ENCODE peak calls at places on chromosome 18, in eight cellular contexts. K is hepatocyte, I is GM23248, O is astrocyte, U is mesenchymal stem cell, B is mammary epithelial cell, H is fibroblast of lung, A is PC-9. Z is an unnamed sample.

GRCh38 chr18:45621068-45621511 is 5.8 kb downstream of the SLC14A2 start:
- DNase-seq in K (peak; percentile 73), I (peak; percentile 68), O (no peak), U (peak; percentile 45), B (peak; percentile 16), H (peak; percentile 57), A (no peak), Z (peak; percentile 41)

GRCh38 chr18:46706968-46707367 is 49.9 kb downstream of the ST8SIA5 start:
- DNase-seq in K (no peak), I (peak; percentile 38), O (peak; percentile 31), U (peak; percentile 5), B (peak; percentile 56), H (no peak), A (peak; percentile 56), Z (no peak)

GRCh38 chr18:56884511-56884910 is 233.4 kb downstream of the WDR7 start:
- DNase-seq in K (no peak), I (no peak), O (no peak), U (no peak), B (peak; percentile 32), H (no peak), A (no peak), Z (no peak)

GRCh38 chr18:22167091-22167470 is 2.3 kb upstream of the GATA6 start:
- DNase-seq in K (no peak), I (no peak), O (no peak), U (no peak), B (no peak), H (no peak), A (no peak), Z (no peak)

GRCh38 chr18:78713064-78713463 is 266.6 kb upstream of the SALL3 start:
- DNase-seq in K (peak; percentile 38), I (no peak), O (no peak), U (no peak), B (no peak), H (no peak), A (no peak), Z (no peak)

GRCh38 chr18:55384551-55385275 is 203.3 kb downstream of the TCF4 start:
- DNase-seq in K (no peak), I (peak; percentile 73), O (peak; percentile 23), U (peak; percentile 49), B (peak; percentile 32), H (peak; percentile 62), A (no peak), Z (peak; percentile 67)

GRCh38 chr18:65091737-65092329 is 659.0 kb upstream of the CDH7 start:
- DNase-seq in K (peak; percentile 64), I (peak; percentile 27), O (no peak), U (peak; percentile 46), B (no peak), H (peak; percentile 1), A (no peak), Z (no peak)

GRCh38 chr18:56283346-56283745 is 355.0 kb downstream of the TXNL1 start:
- DNase-seq in K (no peak), I (peak; percentile 5), O (no peak), U (no peak), B (no peak), H (no peak), A (no peak), Z (no peak)

GRCh38 chr18:70249118-70249517 is 39.7 kb upstream of the SOCS6 start:
- DNase-seq in K (no peak), I (peak; percentile 68), O (peak; percentile 44), U (no peak), B (peak; percentile 70), H (peak; percentile 37), A (no peak), Z (no peak)

GRCh38 chr18:13578400-13578799 is 148.0 kb downstream of the FAM210A start:
- DNase-seq in K (no peak), I (no peak), O (no peak), U (no peak), B (no peak), H (no peak), A (no peak), Z (no peak)

GRCh38 chr18:48029296-48029986 is 99.0 kb upstream of the SMAD2 start:
- DNase-seq in K (no peak), I (no peak), O (no peak), U (no peak), B (no peak), H (no peak), A (no peak), Z (no peak)

GRCh38 chr18:69484699-69485396 is 84.2 kb downstream of the DOK6 start:
- DNase-seq in K (no peak), I (peak; percentile 60), O (peak; percentile 45), U (peak; percentile 80), B (no peak), H (peak; percentile 56), A (no peak), Z (peak; percentile 55)

GRCh38 chr18:41719808-41720207 is 235.2 kb upstream of the PIK3C3 start:
- DNase-seq in K (peak; percentile 5), I (no peak), O (peak; percentile 69), U (peak; percentile 59), B (no peak), H (no peak), A (no peak), Z (peak; percentile 77)

GRCh38 chr18:40110455-40110854 is 1844.6 kb upstream of the PIK3C3 start:
- DNase-seq in K (no peak), I (no peak), O (no peak), U (no peak), B (no peak), H (no peak), A (no peak), Z (no peak)

GRCh38 chr18:50880108-50880465 is 1.2 kb downstream of the ME2 start:
- DNase-seq in K (no peak), I (no peak), O (no peak), U (peak; percentile 21), B (no peak), H (peak; percentile 12), A (no peak), Z (no peak)

GRCh38 chr18:45916302-45916701 is 50.8 kb downstream of the EPG5 start:
- DNase-seq in K (peak; percentile 10), I (no peak), O (no peak), U (no peak), B (no peak), H (no peak), A (no peak), Z (no peak)

GRCh38 chr18:48142353-48142752 is 211.9 kb upstream of the SMAD2 start:
- DNase-seq in K (no peak), I (no peak), O (no peak), U (no peak), B (no peak), H (no peak), A (no peak), Z (no peak)

GRCh38 chr18:49446481-49446880 is 14.0 kb downstream of the DYM start:
- DNase-seq in K (no peak), I (peak; percentile 26), O (no peak), U (no peak), B (no peak), H (peak; percentile 59), A (no peak), Z (no peak)

GRCh38 chr18:37396981-37397720 is 168.4 kb downstream of the CELF4 start:
- DNase-seq in K (no peak), I (no peak), O (no peak), U (peak; percentile 46), B (no peak), H (peak; percentile 48), A (no peak), Z (no peak)

GRCh38 chr18:67266591-67267237 is 249.8 kb downstream of the DSEL start:
- DNase-seq in K (no peak), I (peak; percentile 81), O (peak; percentile 39), U (peak; percentile 80), B (peak; percentile 65), H (peak; percentile 55), A (peak; percentile 84), Z (peak; percentile 53)

GRCh38 chr18:67266246-67266570 is 250.3 kb downstream of the DSEL start:
- DNase-seq in K (no peak), I (no peak), O (no peak), U (no peak), B (no peak), H (no peak), A (peak; percentile 76), Z (no peak)

GRCh38 chr18:67265464-67266245 is 250.9 kb downstream of the DSEL start:
- DNase-seq in K (peak; percentile 6), I (peak; percentile 83), O (peak; percentile 93), U (peak; percentile 73), B (peak; percentile 82), H (peak; percentile 76), A (peak; percentile 77), Z (peak; percentile 76)

GRCh38 chr18:67268530-67268929 is 248.0 kb downstream of the DSEL start:
- DNase-seq in K (no peak), I (no peak), O (no peak), U (no peak), B (no peak), H (no peak), A (no peak), Z (no peak)

GRCh38 chr18:67269206-67269605 is 247.3 kb downstream of the DSEL start:
- DNase-seq in K (no peak), I (no peak), O (no peak), U (no peak), B (no peak), H (no peak), A (no peak), Z (no peak)
- H3K9me3 ChIP-seq in K (no peaks in the 10 kb centered on the region), I (peaks cover 6% of the 10 kb centered on the region), O (no peaks in the 10 kb centered on the region), U (peaks cover 3% of the 10 kb centered on the region), B (no peaks in the 10 kb centered on the region), H (no peaks in the 10 kb centered on the region), A (peaks cover 6% of the 10 kb centered on the region), Z (no peaks in the 10 kb centered on the region)

DNA sequence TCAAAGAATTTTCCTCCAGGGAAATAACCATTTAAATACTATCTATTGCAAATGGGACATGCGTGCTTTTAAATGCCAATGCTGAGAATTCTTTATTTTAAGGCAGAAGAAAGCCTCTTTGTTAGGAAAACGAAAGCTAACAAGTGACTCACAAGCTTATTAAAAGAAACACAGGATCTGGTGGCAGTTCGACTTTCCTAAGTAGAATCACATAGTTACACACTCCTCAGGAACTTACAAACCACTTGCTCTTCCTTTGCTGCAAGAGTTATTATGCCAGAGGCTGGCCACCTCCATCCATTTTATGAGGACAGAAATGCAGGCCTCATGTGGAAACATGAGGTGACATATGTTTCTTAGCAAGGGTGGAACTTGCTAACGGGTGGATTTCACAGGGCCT is 152.5 kb upstream of the TTC39C start:
- DNase-seq in K (no peak), I (peak; percentile 93), O (peak; percentile 95), U (peak; percentile 86), B (peak; percentile 94), H (peak; percentile 71), A (peak; percentile 78), Z (peak; percentile 59)
- H3K4me2 ChIP-seq in K (no peak overlapping the region), I (peak overlapping the region; percentile 55), O (peak overlapping the region; percentile 63), U (no peak overlapping the region), B (peak overlapping the region; percentile 42), H (peak overlapping the region; percentile 30), A (peak overlapping the region; percentile 10), Z (no peak overlapping the region)

DNA sequence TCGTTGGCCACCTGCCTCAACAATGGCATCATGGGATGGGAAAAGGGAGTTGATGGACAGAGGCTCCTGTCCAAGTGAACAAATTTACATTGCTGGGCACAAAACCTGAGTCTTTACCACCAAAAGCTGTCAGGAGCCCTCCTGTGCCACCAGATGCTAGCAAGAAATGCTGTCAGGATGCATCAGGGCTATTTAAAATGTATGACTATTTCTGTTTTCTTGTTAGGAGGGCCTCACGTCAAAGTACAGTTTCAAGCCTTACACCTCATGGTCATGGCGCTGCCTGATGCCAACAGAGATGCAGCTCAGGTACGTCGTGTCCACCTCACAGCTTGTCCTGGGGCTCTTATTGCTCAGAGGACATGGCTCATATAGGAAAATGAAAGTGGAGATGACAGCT is 157.4 kb downstream of the ARHGAP28 start:
- DNase-seq in K (no peak), I (no peak), O (no peak), U (no peak), B (no peak), H (no peak), A (no peak), Z (no peak)
- H3K9me3 ChIP-seq in K (no peaks in the 10 kb centered on the region), I (no peaks in the 10 kb centered on the region), O (no peaks in the 10 kb centered on the region), U (no peaks in the 10 kb centered on the region), B (no peaks in the 10 kb centered on the region), H (no peaks in the 10 kb centered on the region), A (no peaks in the 10 kb centered on the region), Z (no peaks in the 10 kb centered on the region)

GRCh38 chr18:59002974-59003594 is 136.6 kb upstream of the SEC11C start:
- DNase-seq in K (no peak), I (no peak), O (no peak), U (no peak), B (peak; percentile 23), H (no peak), A (no peak), Z (no peak)
- H3K4me2 ChIP-seq in K (no peak overlapping the region), I (no peak overlapping the region), O (no peak overlapping the region), U (no peak overlapping the region), B (no peak overlapping the region), H (no peak overlapping the region), A (no peak overlapping the region), Z (no peak overlapping the region)